ENCODE peak calls at places on chromosome 3, in nine cellular contexts. One of them, this sample, is unnamed.

GRCh38 chr3:21734746-21735145 is 16.3 kb downstream of the ZNF385D start:
- DNase-seq in RWPE1: no peak
- DNase-seq in activated naive CD4-positive, alpha-beta T cell: no peak
- DNase-seq in left ventricle myocardium superior: no peak
- DNase-seq in stimulated activated CD4-positive, alpha-beta T cell treated with anti-CD3 and anti-CD28 coated beads, Interleukin-1b, Interleukin-23, amount 100 ng/mL, for 1 hour: no peak
- DNase-seq in HFF-Myc: no peak
- DNase-seq in dorsolateral prefrontal cortex: no peak
- DNase-seq in testis: no peak
- DNase-seq in DMS79: no peak
- DNase-seq in this sample: no peak

GRCh38 chr3:54146383-54147239 is 24.3 kb downstream of the CACNA2D3 start:
- DNase-seq in DMS79: no peak
- DNase-seq in testis: peak
- DNase-seq in left ventricle myocardium superior: peak
- DNase-seq in stimulated activated CD4-positive, alpha-beta T cell treated with anti-CD3 and anti-CD28 coated beads, Interleukin-1b, Interleukin-23, amount 100 ng/mL, for 1 hour: no peak
- DNase-seq in dorsolateral prefrontal cortex: no peak
- DNase-seq in HFF-Myc: no peak
- DNase-seq in activated naive CD4-positive, alpha-beta T cell: no peak
- DNase-seq in RWPE1: no peak
- DNase-seq in this sample: no peak

GRCh38 chr3:123258811-123259420 is 57.2 kb downstream of the SEC22A start:
- DNase-seq in left ventricle myocardium superior: no peak
- DNase-seq in activated naive CD4-positive, alpha-beta T cell: no peak
- DNase-seq in HFF-Myc: peak
- DNase-seq in testis: no peak
- DNase-seq in dorsolateral prefrontal cortex: no peak
- DNase-seq in stimulated activated CD4-positive, alpha-beta T cell treated with anti-CD3 and anti-CD28 coated beads, Interleukin-1b, Interleukin-23, amount 100 ng/mL, for 1 hour: no peak
- DNase-seq in RWPE1: peak
- DNase-seq in DMS79: peak
- DNase-seq in this sample: no peak

GRCh38 chr3:127483902-127484591 is 106.5 kb downstream of the TPRA1 start:
- DNase-seq in dorsolateral prefrontal cortex: no peak
- DNase-seq in testis: no peak
- DNase-seq in activated naive CD4-positive, alpha-beta T cell: no peak
- DNase-seq in RWPE1: no peak
- DNase-seq in DMS79: no peak
- DNase-seq in left ventricle myocardium superior: no peak
- DNase-seq in HFF-Myc: no peak
- DNase-seq in stimulated activated CD4-positive, alpha-beta T cell treated with anti-CD3 and anti-CD28 coated beads, Interleukin-1b, Interleukin-23, amount 100 ng/mL, for 1 hour: no peak
- DNase-seq in this sample: no peak

GRCh38 chr3:18531662-18532061 is 106.5 kb upstream of the SATB1 start:
- DNase-seq in dorsolateral prefrontal cortex: no peak
- DNase-seq in stimulated activated CD4-positive, alpha-beta T cell treated with anti-CD3 and anti-CD28 coated beads, Interleukin-1b, Interleukin-23, amount 100 ng/mL, for 1 hour: no peak
- DNase-seq in testis: no peak
- DNase-seq in RWPE1: no peak
- DNase-seq in activated naive CD4-positive, alpha-beta T cell: no peak
- DNase-seq in left ventricle myocardium superior: no peak
- DNase-seq in DMS79: no peak
- DNase-seq in HFF-Myc: no peak
- DNase-seq in this sample: no peak

GRCh38 chr3:39096775-39097174 is 10.7 kb downstream of the GORASP1 start:
- DNase-seq in left ventricle myocardium superior: no peak
- DNase-seq in testis: peak
- DNase-seq in dorsolateral prefrontal cortex: no peak
- DNase-seq in activated naive CD4-positive, alpha-beta T cell: no peak
- DNase-seq in RWPE1: no peak
- DNase-seq in HFF-Myc: no peak
- DNase-seq in DMS79: no peak
- DNase-seq in stimulated activated CD4-positive, alpha-beta T cell treated with anti-CD3 and anti-CD28 coated beads, Interleukin-1b, Interleukin-23, amount 100 ng/mL, for 1 hour: no peak
- DNase-seq in this sample: no peak

GRCh38 chr3:143236226-143236964 is 116.8 kb downstream of the CHST2 start:
- DNase-seq in RWPE1: no peak
- DNase-seq in HFF-Myc: no peak
- DNase-seq in left ventricle myocardium superior: no peak
- DNase-seq in stimulated activated CD4-positive, alpha-beta T cell treated with anti-CD3 and anti-CD28 coated beads, Interleukin-1b, Interleukin-23, amount 100 ng/mL, for 1 hour: no peak
- DNase-seq in activated naive CD4-positive, alpha-beta T cell: no peak
- DNase-seq in testis: no peak
- DNase-seq in dorsolateral prefrontal cortex: no peak
- DNase-seq in DMS79: no peak
- DNase-seq in this sample: no peak

GRCh38 chr3:179837374-179837773 is 184.5 kb downstream of the USP13 start:
- DNase-seq in HFF-Myc: no peak
- DNase-seq in RWPE1: peak
- DNase-seq in DMS79: no peak
- DNase-seq in testis: no peak
- DNase-seq in left ventricle myocardium superior: no peak
- DNase-seq in activated naive CD4-positive, alpha-beta T cell: no peak
- DNase-seq in dorsolateral prefrontal cortex: no peak
- DNase-seq in stimulated activated CD4-positive, alpha-beta T cell treated with anti-CD3 and anti-CD28 coated beads, Interleukin-1b, Interleukin-23, amount 100 ng/mL, for 1 hour: no peak
- DNase-seq in this sample: no peak

GRCh38 chr3:134911611-134912604 is 116.8 kb downstream of the EPHB1 start:
- DNase-seq in HFF-Myc: no peak
- DNase-seq in stimulated activated CD4-positive, alpha-beta T cell treated with anti-CD3 and anti-CD28 coated beads, Interleukin-1b, Interleukin-23, amount 100 ng/mL, for 1 hour: no peak
- DNase-seq in dorsolateral prefrontal cortex: no peak
- DNase-seq in activated naive CD4-positive, alpha-beta T cell: no peak
- DNase-seq in left ventricle myocardium superior: no peak
- DNase-seq in testis: no peak
- DNase-seq in DMS79: peak
- DNase-seq in RWPE1: no peak
- DNase-seq in this sample: no peak

GRCh38 chr3:27971600-27971999 is 249.5 kb upstream of the EOMES start:
- DNase-seq in HFF-Myc: no peak
- DNase-seq in left ventricle myocardium superior: no peak
- DNase-seq in dorsolateral prefrontal cortex: no peak
- DNase-seq in testis: no peak
- DNase-seq in DMS79: no peak
- DNase-seq in stimulated activated CD4-positive, alpha-beta T cell treated with anti-CD3 and anti-CD28 coated beads, Interleukin-1b, Interleukin-23, amount 100 ng/mL, for 1 hour: no peak
- DNase-seq in RWPE1: no peak
- DNase-seq in activated naive CD4-positive, alpha-beta T cell: no peak
- DNase-seq in this sample: no peak

GRCh38 chr3:188133646-188134045 is 20.3 kb upstream of the LPP start:
- DNase-seq in dorsolateral prefrontal cortex: no peak
- DNase-seq in testis: no peak
- DNase-seq in stimulated activated CD4-positive, alpha-beta T cell treated with anti-CD3 and anti-CD28 coated beads, Interleukin-1b, Interleukin-23, amount 100 ng/mL, for 1 hour: no peak
- DNase-seq in DMS79: no peak
- DNase-seq in RWPE1: no peak
- DNase-seq in HFF-Myc: no peak
- DNase-seq in activated naive CD4-positive, alpha-beta T cell: no peak
- DNase-seq in left ventricle myocardium superior: no peak
- DNase-seq in this sample: no peak

GRCh38 chr3:32105291-32106131 is 909 bp upstream of the GPD1L start:
- DNase-seq in HFF-Myc: no peak
- DNase-seq in stimulated activated CD4-positive, alpha-beta T cell treated with anti-CD3 and anti-CD28 coated beads, Interleukin-1b, Interleukin-23, amount 100 ng/mL, for 1 hour: no peak
- DNase-seq in left ventricle myocardium superior: no peak
- DNase-seq in DMS79: no peak
- DNase-seq in testis: no peak
- DNase-seq in activated naive CD4-positive, alpha-beta T cell: no peak
- DNase-seq in RWPE1: peak
- DNase-seq in dorsolateral prefrontal cortex: no peak
- DNase-seq in this sample: no peak

GRCh38 chr3:5194801-5195509 is 7.4 kb downstream of the EDEM1 start:
- DNase-seq in HFF-Myc: peak
- DNase-seq in DMS79: no peak
- DNase-seq in dorsolateral prefrontal cortex: no peak
- DNase-seq in left ventricle myocardium superior: no peak
- DNase-seq in stimulated activated CD4-positive, alpha-beta T cell treated with anti-CD3 and anti-CD28 coated beads, Interleukin-1b, Interleukin-23, amount 100 ng/mL, for 1 hour: no peak
- DNase-seq in activated naive CD4-positive, alpha-beta T cell: no peak
- DNase-seq in testis: no peak
- DNase-seq in RWPE1: peak
- DNase-seq in this sample: no peak

GRCh38 chr3:182636646-182637045 is 156.7 kb upstream of the ATP11B start:
- DNase-seq in activated naive CD4-positive, alpha-beta T cell: no peak
- DNase-seq in testis: no peak
- DNase-seq in left ventricle myocardium superior: no peak
- DNase-seq in HFF-Myc: no peak
- DNase-seq in dorsolateral prefrontal cortex: no peak
- DNase-seq in DMS79: no peak
- DNase-seq in stimulated activated CD4-positive, alpha-beta T cell treated with anti-CD3 and anti-CD28 coated beads, Interleukin-1b, Interleukin-23, amount 100 ng/mL, for 1 hour: no peak
- DNase-seq in RWPE1: peak
- DNase-seq in this sample: no peak

This sample was measured in cortex of kidney.